ENCODE peak calls at places on chromosomes 16 and 17, in six cellular contexts. T is MM.1S, G is endodermal cell, L is A549, C is mucosa of descending colon, K is SK-N-SH. H is an unnamed sample.

GRCh38 chr16:87584271-87584670 is 18.0 kb upstream of the JPH3 start:
- DNase-seq in T (no peak), G (no peak), L (no peak), C (no peak), K (no peak), H (peak; percentile 23)

GRCh38 chr17:51322390-51323029 is 62.2 kb downstream of the UTP18 start:
- DNase-seq in T (peak; percentile 11), G (peak; percentile 65), L (peak; percentile 30), C (no peak), K (peak; percentile 52), H (no peak)

GRCh38 chr16:89350701-89351380 is 133.3 kb downstream of the ZNF778 start:
- DNase-seq in T (no peak), G (no peak), L (no peak), C (no peak), K (no peak), H (no peak)

GRCh38 chr17:7515912-7516610 is 31.9 kb downstream of the POLR2A start:
- DNase-seq in T (no peak), G (no peak), L (no peak), C (peak; percentile 68), K (no peak), H (no peak)

GRCh38 chr16:88746511-88746910 is 38.5 kb downstream of the PIEZO1 start:
- DNase-seq in T (no peak), G (no peak), L (no peak), C (no peak), K (no peak), H (no peak)

GRCh38 chr16:2149630-2150417 is 1.4 kb downstream of the RAB26 start:
- DNase-seq in T (peak; percentile 18), G (peak; percentile 82), L (peak; percentile 49), C (peak; percentile 49), K (no peak), H (no peak)

GRCh38 chr17:73142763-73143395 is 21.9 kb upstream of the SSTR2 start:
- DNase-seq in T (no peak), G (no peak), L (no peak), C (no peak), K (no peak), H (no peak)

GRCh38 chr16:88533945-88534641 is 36.1 kb upstream of the ZC3H18 start:
- DNase-seq in T (peak; percentile 67), G (peak; percentile 92), L (peak; percentile 76), C (peak; percentile 91), K (peak; percentile 78), H (peak; percentile 89)

GRCh38 chr16:17194190-17194780 is 276.5 kb downstream of the XYLT1 start:
- DNase-seq in T (no peak), G (peak; percentile 91), L (no peak), C (peak; percentile 69), K (peak; percentile 52), H (peak; percentile 46)

GRCh38 chr16:74691093-74691855 is 9.4 kb downstream of the MLKL start:
- DNase-seq in T (no peak), G (no peak), L (no peak), C (no peak), K (no peak), H (peak; percentile 74)

GRCh38 chr16:46928811-46929210 is 44.6 kb downstream of the GPT2 start:
- DNase-seq in T (no peak), G (peak; percentile 61), L (no peak), C (no peak), K (no peak), H (no peak)

GRCh38 chr16:3651461-3652372 is 2.8 kb upstream of the DNASE1 start:
- DNase-seq in T (no peak), G (no peak), L (no peak), C (peak; percentile 11), K (no peak), H (no peak)

GRCh38 chr16:52296070-52296469 is 250.9 kb downstream of the TOX3 start:
- DNase-seq in T (no peak), G (no peak), L (no peak), C (no peak), K (no peak), H (no peak)

GRCh38 chr17:69870091-69870530 is 204.9 kb upstream of the KCNJ16 start:
- DNase-seq in T (no peak), G (peak; percentile 54), L (no peak), C (no peak), K (no peak), H (peak; percentile 51)

GRCh38 chr17:68939195-68939594 is 16.0 kb downstream of the ABCA8 start:
- DNase-seq in T (no peak), G (no peak), L (no peak), C (no peak), K (no peak), H (no peak)

GRCh38 chr17:19771971-19772630 is 24.0 kb upstream of the ALDH3A1 start:
- DNase-seq in T (peak; percentile 37), G (no peak), L (no peak), C (no peak), K (no peak), H (no peak)

GRCh38 chr17:40070895-40071719 is 8.3 kb downstream of the THRA start:
- DNase-seq in T (no peak), G (peak; percentile 76), L (no peak), C (peak; percentile 92), K (no peak), H (peak; percentile 14)

GRCh38 chr16:27314161-27314723 is 468 bp downstream of the IL4R start:
- DNase-seq in T (no peak), G (peak; percentile 71), L (peak; percentile 54), C (peak; percentile 70), K (peak; percentile 39), H (peak; percentile 75)

GRCh38 chr16:73058616-73059409 is 10.9 kb upstream of the ZFHX3 start:
- DNase-seq in T (peak; percentile 15), G (peak; percentile 84), L (no peak), C (peak; percentile 71), K (peak; percentile 77), H (peak; percentile 77)

GRCh38 chr16:72111653-72112451 is 18.2 kb downstream of the DHX38 start:
- DNase-seq in T (no peak), G (no peak), L (no peak), C (no peak), K (no peak), H (no peak)

GRCh38 chr16:78893340-78893739 is 707.2 kb downstream of the MAF start:
- DNase-seq in T (no peak), G (no peak), L (no peak), C (no peak), K (no peak), H (no peak)

GRCh38 chr16:88441460-88441859 is 11.6 kb upstream of the ZFPM1 start:
- DNase-seq in T (no peak), G (no peak), L (no peak), C (no peak), K (no peak), H (no peak)

GRCh38 chr16:61923629-61924028 is 112.6 kb downstream of the CDH8 start:
- DNase-seq in T (no peak), G (no peak), L (no peak), C (no peak), K (no peak), H (no peak)

GRCh38 chr17:40452074-40452787 is 9.0 kb downstream of the IGFBP4 start:
- DNase-seq in T (no peak), G (no peak), L (no peak), C (no peak), K (no peak), H (peak; percentile 77)

GRCh38 chr17:61362396-61362795 is 37.2 kb upstream of the TBX2 start:
- DNase-seq in T (no peak), G (peak; percentile 83), L (no peak), C (no peak), K (no peak), H (no peak)

GRCh38 chr16:86942469-86943175 is 364.3 kb downstream of the FOXL1 start:
- DNase-seq in T (no peak), G (no peak), L (no peak), C (no peak), K (no peak), H (peak; percentile 64)

GRCh38 chr16:8950580-8951077 is 13.1 kb downstream of the USP7 start:
- DNase-seq in T (no peak), G (peak; percentile 46), L (no peak), C (no peak), K (no peak), H (peak; percentile 66)

GRCh38 chr17:67902531-67903231 is 77.4 kb downstream of the BPTF start:
- DNase-seq in T (no peak), G (no peak), L (no peak), C (no peak), K (no peak), H (no peak)

GRCh38 chr17:29112780-29113295 is 67.4 kb downstream of the MYO18A start:
- DNase-seq in T (no peak), G (no peak), L (no peak), C (no peak), K (no peak), H (no peak)

GRCh38 chr17:3542410-3543088 is 15.1 kb downstream of the TRPV3 start:
- DNase-seq in T (no peak), G (no peak), L (no peak), C (no peak), K (no peak), H (no peak)

GRCh38 chr17:71115669-71115972 is 946.3 kb downstream of the KCNJ2 start:
- DNase-seq in T (no peak), G (no peak), L (no peak), C (no peak), K (no peak), H (no peak)

GRCh38 chr16:51875834-51876725 is 670.9 kb downstream of the TOX3 start:
- DNase-seq in T (no peak), G (peak; percentile 53), L (no peak), C (no peak), K (no peak), H (no peak)

GRCh38 chr16:49592507-49593422 is 219.2 kb downstream of the C16orf78 start:
- DNase-seq in T (peak; percentile 21), G (peak; percentile 83), L (peak; percentile 69), C (no peak), K (peak; percentile 79), H (peak; percentile 51)

GRCh38 chr17:47719411-47720152 is 13.5 kb upstream of the TBX21 start:
- DNase-seq in T (peak; percentile 42), G (no peak), L (no peak), C (no peak), K (no peak), H (peak; percentile 52)
- H3K4me1 ChIP-seq in T (peaks cover 18% of the 10 kb centered on the region), G (no peaks in the 10 kb centered on the region), L (peaks cover 13% of the 10 kb centered on the region), C (no peaks in the 10 kb centered on the region), K (peaks cover 27% of the 10 kb centered on the region), H (peaks cover 8% of the 10 kb centered on the region)

GRCh38 chr17:41920580-41920955 is 1.8 kb upstream of the ACLY start:
- DNase-seq in T (no peak), G (no peak), L (no peak), C (no peak), K (no peak), H (no peak)
- H3K4me1 ChIP-seq in T (peaks cover 12% of the 10 kb centered on the region), G (peaks cover 2% of the 10 kb centered on the region), L (peaks cover 34% of the 10 kb centered on the region), C (peaks cover 20% of the 10 kb centered on the region), K (peaks cover 16% of the 10 kb centered on the region), H (peaks cover 25% of the 10 kb centered on the region)

DNA sequence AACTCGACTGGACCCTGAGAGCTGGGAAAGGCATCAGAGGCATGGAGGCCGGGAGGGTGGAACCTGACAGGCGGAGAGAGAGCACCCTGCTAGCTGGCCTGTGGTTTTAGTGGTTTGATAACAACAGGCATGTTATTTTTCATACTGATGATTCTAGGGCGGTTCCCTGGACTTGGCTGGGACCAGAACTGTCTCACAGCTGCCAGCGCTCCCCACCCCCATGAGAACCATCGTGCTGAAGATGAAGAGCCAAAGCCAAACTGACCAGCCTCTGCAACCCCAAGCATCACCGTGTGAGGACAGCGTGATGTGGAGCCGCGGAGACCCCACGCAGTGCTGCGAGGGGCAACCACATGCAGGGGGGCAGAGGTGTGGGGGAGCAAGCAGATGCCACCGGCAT is 28.5 kb downstream of the MXRA7 start:
- DNase-seq in T (no peak), G (no peak), L (no peak), C (peak; percentile 35), K (no peak), H (no peak)
- H3K4me1 ChIP-seq in T (no peaks in the 10 kb centered on the region), G (no peaks in the 10 kb centered on the region), L (no peaks in the 10 kb centered on the region), C (peaks cover 18% of the 10 kb centered on the region), K (no peaks in the 10 kb centered on the region), H (peaks cover 35% of the 10 kb centered on the region)

GRCh38 chr17:869067-869466 is 86.9 kb downstream of the MRM3 start:
- DNase-seq in T (no peak), G (no peak), L (no peak), C (peak; percentile 41), K (no peak), H (peak; percentile 50)
- H3K4me1 ChIP-seq in T (no peaks in the 10 kb centered on the region), G (no peaks in the 10 kb centered on the region), L (peaks cover 11% of the 10 kb centered on the region), C (no peaks in the 10 kb centered on the region), K (no peaks in the 10 kb centered on the region), H (peaks cover 21% of the 10 kb centered on the region)